ENCODE peak calls at places on chromosomes 13 and 19, in nine cellular contexts. One of them, this sample, is unnamed.

GRCh38 chr13:30895773-30896172 is 10.3 kb upstream of the MEDAG start:
- DNase-seq in transverse colon: no peak
- DNase-seq in stomach: no peak
- DNase-seq in Panc1: no peak
- DNase-seq in GM23338: peak
- DNase-seq in breast epithelium: no peak
- DNase-seq in upper lobe of left lung: no peak
- DNase-seq in H1: no peak
- DNase-seq in HCT116: no peak
- DNase-seq in this sample: no peak

GRCh38 chr19:29687244-29687896 is 22.1 kb downstream of the PLEKHF1 start:
- DNase-seq in transverse colon: no peak
- DNase-seq in stomach: no peak
- DNase-seq in Panc1: no peak
- DNase-seq in GM23338: no peak
- DNase-seq in breast epithelium: no peak
- DNase-seq in upper lobe of left lung: no peak
- DNase-seq in H1: no peak
- DNase-seq in HCT116: no peak
- DNase-seq in this sample: no peak

GRCh38 chr19:38880882-38881609 is 3.0 kb upstream of the RINL start:
- DNase-seq in transverse colon: no peak
- DNase-seq in stomach: no peak
- DNase-seq in Panc1: no peak
- DNase-seq in GM23338: no peak
- DNase-seq in breast epithelium: no peak
- DNase-seq in upper lobe of left lung: peak
- DNase-seq in H1: no peak
- DNase-seq in HCT116: no peak
- DNase-seq in this sample: no peak

GRCh38 chr13:110907301-110907700 is 7.6 kb downstream of the ANKRD10 start:
- DNase-seq in transverse colon: no peak
- DNase-seq in stomach: no peak
- DNase-seq in Panc1: no peak
- DNase-seq in GM23338: no peak
- DNase-seq in breast epithelium: no peak
- DNase-seq in upper lobe of left lung: no peak
- DNase-seq in H1: no peak
- DNase-seq in HCT116: no peak
- DNase-seq in this sample: no peak

GRCh38 chr19:39038098-39038497 is 5.7 kb upstream of the FBXO27 start:
- DNase-seq in transverse colon: peak
- DNase-seq in stomach: peak
- DNase-seq in Panc1: no peak
- DNase-seq in GM23338: peak
- DNase-seq in breast epithelium: no peak
- DNase-seq in upper lobe of left lung: no peak
- DNase-seq in H1: peak
- DNase-seq in HCT116: peak
- DNase-seq in this sample: no peak

GRCh38 chr13:51370116-51370515 is 30.6 kb downstream of the SERPINE3 start:
- DNase-seq in transverse colon: no peak
- DNase-seq in stomach: no peak
- DNase-seq in Panc1: no peak
- DNase-seq in GM23338: no peak
- DNase-seq in breast epithelium: no peak
- DNase-seq in upper lobe of left lung: no peak
- DNase-seq in H1: no peak
- DNase-seq in HCT116: no peak
- DNase-seq in this sample: peak

GRCh38 chr19:45746866-45747265 is 13.6 kb downstream of the MEIOSIN start:
- DNase-seq in transverse colon: no peak
- DNase-seq in stomach: no peak
- DNase-seq in Panc1: no peak
- DNase-seq in GM23338: no peak
- DNase-seq in breast epithelium: no peak
- DNase-seq in upper lobe of left lung: no peak
- DNase-seq in H1: no peak
- DNase-seq in HCT116: no peak
- DNase-seq in this sample: no peak

GRCh38 chr13:29319451-29319850 is 276.0 kb downstream of the SLC7A1 start:
- DNase-seq in transverse colon: no peak
- DNase-seq in stomach: no peak
- DNase-seq in Panc1: no peak
- DNase-seq in GM23338: peak
- DNase-seq in breast epithelium: no peak
- DNase-seq in upper lobe of left lung: no peak
- DNase-seq in H1: peak
- DNase-seq in HCT116: no peak
- DNase-seq in this sample: no peak

GRCh38 chr19:46616631-46617322 is 8.1 kb downstream of the PTGIR start:
- DNase-seq in transverse colon: peak
- DNase-seq in stomach: peak
- DNase-seq in Panc1: no peak
- DNase-seq in GM23338: peak
- DNase-seq in breast epithelium: no peak
- DNase-seq in upper lobe of left lung: no peak
- DNase-seq in H1: peak
- DNase-seq in HCT116: peak
- DNase-seq in this sample: no peak

GRCh38 chr19:36489139-36489919 is at the start of gene ZNF566:
- DNase-seq in transverse colon: peak
- DNase-seq in stomach: peak
- DNase-seq in Panc1: peak
- DNase-seq in GM23338: peak
- DNase-seq in breast epithelium: peak
- DNase-seq in upper lobe of left lung: peak
- DNase-seq in H1: peak
- DNase-seq in HCT116: peak
- DNase-seq in this sample: peak

GRCh38 chr19:3612330-3612729 is 5.7 kb upstream of the TBXA2R start:
- DNase-seq in transverse colon: no peak
- DNase-seq in stomach: no peak
- DNase-seq in Panc1: no peak
- DNase-seq in GM23338: no peak
- DNase-seq in breast epithelium: no peak
- DNase-seq in upper lobe of left lung: peak
- DNase-seq in H1: no peak
- DNase-seq in HCT116: no peak
- DNase-seq in this sample: no peak

GRCh38 chr19:3613765-3614661 is 7.3 kb upstream of the TBXA2R start:
- DNase-seq in transverse colon: no peak
- DNase-seq in stomach: no peak
- DNase-seq in Panc1: no peak
- DNase-seq in GM23338: no peak
- DNase-seq in breast epithelium: no peak
- DNase-seq in upper lobe of left lung: peak
- DNase-seq in H1: no peak
- DNase-seq in HCT116: no peak
- DNase-seq in this sample: no peak

GRCh38 chr19:3611841-3612240 is 5.2 kb upstream of the TBXA2R start:
- DNase-seq in transverse colon: no peak
- DNase-seq in stomach: no peak
- DNase-seq in Panc1: no peak
- DNase-seq in GM23338: no peak
- DNase-seq in breast epithelium: no peak
- DNase-seq in upper lobe of left lung: peak
- DNase-seq in H1: no peak
- DNase-seq in HCT116: no peak
- DNase-seq in this sample: no peak

GRCh38 chr19:3614858-3615505 is 8.3 kb upstream of the TBXA2R start:
- DNase-seq in transverse colon: no peak
- DNase-seq in stomach: no peak
- DNase-seq in Panc1: no peak
- DNase-seq in GM23338: no peak
- DNase-seq in breast epithelium: no peak
- DNase-seq in upper lobe of left lung: no peak
- DNase-seq in H1: no peak
- DNase-seq in HCT116: no peak
- DNase-seq in this sample: no peak

DNA sequence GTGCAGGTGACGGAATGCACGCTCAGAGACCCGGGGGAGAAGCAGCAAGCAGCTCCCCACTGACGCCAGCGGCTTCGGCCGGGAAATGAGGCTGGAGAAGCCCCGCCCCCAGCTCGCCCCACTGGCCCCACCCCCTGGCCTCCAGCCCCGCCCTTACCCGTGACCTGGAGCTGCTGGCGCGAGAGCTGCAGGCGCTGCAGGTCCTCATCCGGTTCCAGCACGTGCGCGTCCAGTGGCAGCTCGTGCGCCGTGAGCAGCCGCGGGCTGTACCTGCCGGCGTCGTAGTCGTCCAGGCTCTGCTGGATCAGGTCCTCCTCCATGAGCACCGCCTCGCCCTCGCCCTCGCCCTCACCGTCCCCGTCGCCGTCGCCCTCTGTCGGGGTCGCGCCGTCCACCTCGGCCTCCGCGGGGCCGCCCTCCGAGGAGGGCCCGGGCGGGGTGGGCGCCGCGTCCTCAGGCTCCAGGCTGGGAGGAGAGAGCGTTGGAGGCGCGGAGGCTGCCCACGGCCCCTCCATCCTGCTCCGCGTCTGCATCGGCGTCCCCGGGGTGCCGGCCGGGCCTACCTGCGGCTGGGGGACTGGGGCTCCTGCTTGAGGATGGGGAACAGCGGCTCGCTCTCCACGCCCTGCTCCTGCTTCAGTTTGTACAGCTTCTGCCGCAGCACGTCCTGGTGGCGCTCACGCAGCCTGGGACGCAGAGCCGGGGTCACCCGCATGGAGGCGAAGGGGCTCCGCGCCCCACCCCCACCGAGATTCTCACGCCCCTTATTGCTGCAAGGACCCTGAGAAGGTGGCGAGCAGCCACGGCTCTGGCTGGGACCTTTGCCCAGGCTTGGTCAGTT is 6.4 kb upstream of the TBXA2R start:
- DNase-seq in transverse colon: no peak
- DNase-seq in stomach: no peak
- DNase-seq in Panc1: no peak
- DNase-seq in GM23338: peak
- DNase-seq in breast epithelium: no peak
- DNase-seq in upper lobe of left lung: peak
- DNase-seq in H1: peak
- DNase-seq in HCT116: no peak
- DNase-seq in this sample: no peak
- TF ChIP-seq POLR2AphosphoS5 in transverse colon: no peak
- TF ChIP-seq POLR2AphosphoS5 in stomach: no peak
- TF ChIP-seq POLR2AphosphoS5 in Panc1: no peak
- TF ChIP-seq POLR2AphosphoS5 in GM23338: no peak
- TF ChIP-seq POLR2AphosphoS5 in breast epithelium: no peak
- TF ChIP-seq POLR2AphosphoS5 in upper lobe of left lung: no peak
- TF ChIP-seq POLR2AphosphoS5 in H1: no peak
- TF ChIP-seq POLR2AphosphoS5 in HCT116: no peak
- TF ChIP-seq POLR2AphosphoS5 in this sample: no peak

DNA sequence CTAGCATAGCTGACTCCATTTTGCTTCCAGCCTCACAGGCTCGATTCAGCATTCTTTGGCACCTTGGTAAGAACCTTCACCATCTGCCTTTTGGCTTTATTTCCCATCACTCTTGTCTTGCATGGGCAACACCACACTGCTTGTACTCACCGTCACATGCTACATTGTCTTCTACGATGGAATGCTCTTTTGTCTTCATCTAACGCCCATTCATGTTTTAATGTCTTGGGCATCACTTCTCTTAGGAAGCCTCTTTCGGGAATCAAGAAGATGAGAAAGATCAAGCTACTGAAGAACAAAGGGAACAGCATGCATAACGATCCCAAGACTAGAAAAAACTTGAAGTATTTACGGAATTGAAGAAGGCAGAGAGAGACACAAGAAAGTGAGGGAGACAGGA is 5.7 kb upstream of the RPL21 start:
- DNase-seq in transverse colon: no peak
- DNase-seq in stomach: no peak
- DNase-seq in Panc1: no peak
- DNase-seq in GM23338: peak
- DNase-seq in breast epithelium: no peak
- DNase-seq in upper lobe of left lung: no peak
- DNase-seq in H1: no peak
- DNase-seq in HCT116: no peak
- DNase-seq in this sample: no peak
- TF ChIP-seq POLR2AphosphoS5 in transverse colon: no peak
- TF ChIP-seq POLR2AphosphoS5 in stomach: no peak
- TF ChIP-seq POLR2AphosphoS5 in Panc1: no peak
- TF ChIP-seq POLR2AphosphoS5 in GM23338: no peak
- TF ChIP-seq POLR2AphosphoS5 in breast epithelium: no peak
- TF ChIP-seq POLR2AphosphoS5 in upper lobe of left lung: no peak
- TF ChIP-seq POLR2AphosphoS5 in H1: no peak
- TF ChIP-seq POLR2AphosphoS5 in HCT116: no peak
- TF ChIP-seq POLR2AphosphoS5 in this sample: no peak

GRCh38 chr19:1108291-1109031 is 4.7 kb downstream of the GPX4 start:
- DNase-seq in transverse colon: no peak
- DNase-seq in stomach: no peak
- DNase-seq in Panc1: no peak
- DNase-seq in GM23338: no peak
- DNase-seq in breast epithelium: no peak
- DNase-seq in upper lobe of left lung: peak
- DNase-seq in H1: no peak
- DNase-seq in HCT116: no peak
- DNase-seq in this sample: no peak
- TF ChIP-seq POLR2AphosphoS5 in transverse colon: no peak
- TF ChIP-seq POLR2AphosphoS5 in stomach: peak
- TF ChIP-seq POLR2AphosphoS5 in Panc1: no peak
- TF ChIP-seq POLR2AphosphoS5 in GM23338: no peak
- TF ChIP-seq POLR2AphosphoS5 in breast epithelium: no peak
- TF ChIP-seq POLR2AphosphoS5 in upper lobe of left lung: no peak
- TF ChIP-seq POLR2AphosphoS5 in H1: no peak
- TF ChIP-seq POLR2AphosphoS5 in HCT116: no peak
- TF ChIP-seq POLR2AphosphoS5 in this sample: no peak

GRCh38 chr19:50836543-50837195 is 3.3 kb upstream of the KLK15 start:
- DNase-seq in transverse colon: peak
- DNase-seq in stomach: no peak
- DNase-seq in Panc1: no peak
- DNase-seq in GM23338: peak
- DNase-seq in breast epithelium: no peak
- DNase-seq in upper lobe of left lung: no peak
- DNase-seq in H1: no peak
- DNase-seq in HCT116: no peak
- DNase-seq in this sample: no peak

GRCh38 chr19:50833802-50834167 is 411 bp upstream of the KLK15 start:
- DNase-seq in transverse colon: no peak
- DNase-seq in stomach: no peak
- DNase-seq in Panc1: no peak
- DNase-seq in GM23338: no peak
- DNase-seq in breast epithelium: no peak
- DNase-seq in upper lobe of left lung: no peak
- DNase-seq in H1: no peak
- DNase-seq in HCT116: no peak
- DNase-seq in this sample: no peak

GRCh38 chr19:50835103-50835784 is 1.9 kb upstream of the KLK15 start:
- DNase-seq in transverse colon: peak
- DNase-seq in stomach: no peak
- DNase-seq in Panc1: no peak
- DNase-seq in GM23338: peak
- DNase-seq in breast epithelium: no peak
- DNase-seq in upper lobe of left lung: no peak
- DNase-seq in H1: no peak
- DNase-seq in HCT116: no peak
- DNase-seq in this sample: no peak

GRCh38 chr19:50837300-50837699 is 3.9 kb upstream of the KLK15 start:
- DNase-seq in transverse colon: peak
- DNase-seq in stomach: no peak
- DNase-seq in Panc1: no peak
- DNase-seq in GM23338: no peak
- DNase-seq in breast epithelium: no peak
- DNase-seq in upper lobe of left lung: no peak
- DNase-seq in H1: no peak
- DNase-seq in HCT116: no peak
- DNase-seq in this sample: no peak

GRCh38 chr19:50835785-50836542 is 2.6 kb upstream of the KLK15 start:
- DNase-seq in transverse colon: peak
- DNase-seq in stomach: peak
- DNase-seq in Panc1: no peak
- DNase-seq in GM23338: peak
- DNase-seq in breast epithelium: peak
- DNase-seq in upper lobe of left lung: peak
- DNase-seq in H1: peak
- DNase-seq in HCT116: peak
- DNase-seq in this sample: peak
- TF ChIP-seq POLR2AphosphoS5 in transverse colon: peak
- TF ChIP-seq POLR2AphosphoS5 in stomach: peak
- TF ChIP-seq POLR2AphosphoS5 in Panc1: no peak
- TF ChIP-seq POLR2AphosphoS5 in GM23338: peak
- TF ChIP-seq POLR2AphosphoS5 in breast epithelium: no peak
- TF ChIP-seq POLR2AphosphoS5 in upper lobe of left lung: no peak
- TF ChIP-seq POLR2AphosphoS5 in H1: no peak
- TF ChIP-seq POLR2AphosphoS5 in HCT116: peak
- TF ChIP-seq POLR2AphosphoS5 in this sample: no peak

This sample was measured in HL-60.